ENCODE peak calls at places on chromosomes 1 and 21, in nine cellular contexts. D, P, A, U, C, L, R, F and S are unnamed samples.

GRCh38 chr1:35675773-35676172 is 34.4 kb upstream of the PSMB2 start:
- DNase-seq in D (no peak), P (no peak), A (no peak), U (no peak), C (no peak), L (no peak), R (no peak), F (no peak), S (no peak)

GRCh38 chr1:94729287-94729686 is 90.9 kb upstream of the SLC44A3 start:
- DNase-seq in D (no peak), P (no peak), A (no peak), U (no peak), C (no peak), L (peak), R (no peak), F (no peak), S (no peak)

GRCh38 chr1:204882479-204882878 is 11.8 kb downstream of the NFASC start:
- DNase-seq in D (no peak), P (no peak), A (no peak), U (no peak), C (no peak), L (no peak), R (no peak), F (peak), S (no peak)

GRCh38 chr1:12447849-12448312 is 170.1 kb downstream of the DHRS3 start:
- DNase-seq in D (no peak), P (no peak), A (no peak), U (no peak), C (no peak), L (no peak), R (no peak), F (no peak), S (no peak)

GRCh38 chr1:86409416-86410021 is 13.4 kb upstream of the ODF2L start:
- DNase-seq in D (no peak), P (no peak), A (no peak), U (no peak), C (peak), L (peak), R (no peak), F (no peak), S (no peak)

GRCh38 chr1:6948416-6948815 is 163.2 kb downstream of the CAMTA1 start:
- DNase-seq in D (no peak), P (no peak), A (no peak), U (no peak), C (peak), L (no peak), R (no peak), F (no peak), S (no peak)

GRCh38 chr1:37778654-37779053 is 13.7 kb upstream of the EPHA10 start:
- DNase-seq in D (no peak), P (no peak), A (no peak), U (no peak), C (no peak), L (no peak), R (no peak), F (no peak), S (no peak)

GRCh38 chr1:65832296-65832695 is 39.6 kb downstream of the PDE4B start:
- DNase-seq in D (no peak), P (no peak), A (no peak), U (no peak), C (no peak), L (peak), R (no peak), F (no peak), S (no peak)

GRCh38 chr1:24827737-24828136 is 82.5 kb downstream of the CLIC4 start:
- DNase-seq in D (no peak), P (no peak), A (no peak), U (no peak), C (no peak), L (no peak), R (no peak), F (no peak), S (no peak)

GRCh38 chr1:216913966-216914365 is 190.7 kb upstream of the ESRRG start:
- DNase-seq in D (no peak), P (no peak), A (no peak), U (no peak), C (no peak), L (no peak), R (no peak), F (no peak), S (no peak)

GRCh38 chr1:151277249-151277648 is 4.8 kb upstream of the ZNF687 start:
- DNase-seq in D (no peak), P (no peak), A (no peak), U (no peak), C (no peak), L (no peak), R (no peak), F (no peak), S (no peak)

GRCh38 chr1:5951846-5952410 is 40.3 kb downstream of the NPHP4 start:
- DNase-seq in D (no peak), P (no peak), A (peak), U (no peak), C (no peak), L (no peak), R (no peak), F (no peak), S (no peak)

GRCh38 chr1:57421366-57421765 is 2.5 kb downstream of the DAB1 start:
- DNase-seq in D (no peak), P (no peak), A (no peak), U (no peak), C (no peak), L (no peak), R (no peak), F (no peak), S (no peak)

GRCh38 chr21:37098756-37099155 is 25.7 kb downstream of the TTC3 start:
- DNase-seq in D (no peak), P (no peak), A (no peak), U (no peak), C (peak), L (no peak), R (no peak), F (no peak), S (no peak)